ENCODE peak calls at places on chromosomes 1 and 21, in eight cellular contexts. C is neural progenitor cell, I is NT2/D1, E is GM23338, K is suprapubic skin, H is left ventricle myocardium inferior, D is IMR-90, P is psoas muscle. F is an unnamed sample.

GRCh38 chr1:172895050-172895460 is 155.7 kb downstream of the TNFSF18 start:
- DNase-seq in C (no peak), I (no peak), E (peak; percentile 14), K (no peak), H (no peak), D (peak; percentile 64), P (no peak), F (peak; percentile 18)

GRCh38 chr1:8121261-8122159 is 95.4 kb upstream of the ERRFI1 start:
- DNase-seq in C (no peak), I (no peak), E (no peak), K (peak; percentile 77), H (no peak), D (peak; percentile 94), P (no peak), F (no peak)

GRCh38 chr21:29939859-29940245 is at the start of gene GRIK1:
- DNase-seq in C (peak; percentile 60), I (no peak), E (peak; percentile 61), K (no peak), H (no peak), D (no peak), P (no peak), F (no peak)

GRCh38 chr1:232621050-232621449 is 8.9 kb downstream of the SIPA1L2 start:
- DNase-seq in C (no peak), I (no peak), E (no peak), K (no peak), H (no peak), D (no peak), P (no peak), F (no peak)

GRCh38 chr21:35394634-35395369 is 345.7 kb upstream of the RUNX1 start:
- DNase-seq in C (no peak), I (no peak), E (no peak), K (no peak), H (no peak), D (no peak), P (no peak), F (no peak)

GRCh38 chr1:47498551-47498950 is 60.7 kb downstream of the FOXD2 start:
- DNase-seq in C (no peak), I (no peak), E (no peak), K (no peak), H (no peak), D (no peak), P (no peak), F (no peak)

GRCh38 chr1:109977657-109978378 is 6.7 kb upstream of the AHCYL1 start:
- DNase-seq in C (no peak), I (no peak), E (no peak), K (peak; percentile 85), H (peak; percentile 75), D (no peak), P (peak; percentile 84), F (no peak)

GRCh38 chr21:43603230-43603626 is 56.1 kb downstream of the HSF2BP start:
- DNase-seq in C (no peak), I (no peak), E (no peak), K (no peak), H (no peak), D (no peak), P (no peak), F (no peak)

GRCh38 chr1:119286587-119287181 is 81.9 kb upstream of the HAO2 start:
- DNase-seq in C (peak; percentile 75), I (peak; percentile 69), E (peak; percentile 90), K (no peak), H (no peak), D (peak; percentile 4), P (no peak), F (peak; percentile 17)

GRCh38 chr1:157961805-157962762 is 31.4 kb upstream of the KIRREL1 start:
- DNase-seq in C (no peak), I (no peak), E (peak; percentile 15), K (no peak), H (no peak), D (peak; percentile 69), P (no peak), F (no peak)

GRCh38 chr1:224554620-224555259 is 61.4 kb upstream of the CNIH3 start:
- DNase-seq in C (no peak), I (no peak), E (no peak), K (no peak), H (no peak), D (no peak), P (no peak), F (no peak)

GRCh38 chr1:116033322-116033721 is 57.0 kb downstream of the SLC22A15 start:
- DNase-seq in C (peak; percentile 91), I (peak; percentile 27), E (no peak), K (no peak), H (no peak), D (no peak), P (no peak), F (no peak)

GRCh38 chr1:181391297-181391905 is 91.9 kb upstream of the CACNA1E start:
- DNase-seq in C (peak; percentile 29), I (no peak), E (peak; percentile 61), K (no peak), H (no peak), D (no peak), P (no peak), F (no peak)

GRCh38 chr1:67785847-67786753 is 47.2 kb downstream of the GNG12 start:
- DNase-seq in C (no peak), I (no peak), E (no peak), K (no peak), H (no peak), D (peak; percentile 27), P (no peak), F (no peak)

GRCh38 chr21:35909456-35910178 is 150.7 kb downstream of the SETD4 start:
- DNase-seq in C (no peak), I (no peak), E (peak; percentile 13), K (no peak), H (no peak), D (peak; percentile 21), P (no peak), F (no peak)

GRCh38 chr1:240765732-240766363 is 153.9 kb upstream of the GREM2 start:
- DNase-seq in C (peak; percentile 14), I (peak; percentile 27), E (peak; percentile 41), K (no peak), H (no peak), D (peak; percentile 81), P (no peak), F (no peak)

GRCh38 chr1:43766086-43766784 is 58.9 kb downstream of the ST3GAL3 start:
- DNase-seq in C (peak; percentile 85), I (peak; percentile 93), E (peak; percentile 85), K (no peak), H (no peak), D (no peak), P (no peak), F (no peak)

GRCh38 chr1:20087668-20088067 is 17.7 kb downstream of the PLA2G5 start:
- DNase-seq in C (no peak), I (no peak), E (peak; percentile 51), K (no peak), H (no peak), D (no peak), P (no peak), F (no peak)

GRCh38 chr1:223711173-223711572 is 1.2 kb upstream of the CAPN2 start:
- DNase-seq in C (no peak), I (no peak), E (no peak), K (no peak), H (no peak), D (peak; percentile 60), P (no peak), F (no peak)

GRCh38 chr1:1338278-1338677 is 7.2 kb downstream of the TAS1R3 start:
- DNase-seq in C (no peak), I (no peak), E (no peak), K (no peak), H (no peak), D (no peak), P (no peak), F (no peak)
- H3K36me3 ChIP-seq in C (no peaks in the 10 kb centered on the region), I (peaks cover 57% of the 10 kb centered on the region), E (no peaks in the 10 kb centered on the region), K (peaks cover 64% of the 10 kb centered on the region), H (peaks cover 61% of the 10 kb centered on the region), D (peaks cover 48% of the 10 kb centered on the region), P (peaks cover 6% of the 10 kb centered on the region), F (peaks cover 29% of the 10 kb centered on the region)

GRCh38 chr1:235297579-235297978 is 30.4 kb downstream of the ARID4B start:
- DNase-seq in C (no peak), I (no peak), E (no peak), K (no peak), H (no peak), D (peak; percentile 36), P (no peak), F (peak; percentile 68)
- H3K4me1 ChIP-seq in C (peaks cover 4% of the 10 kb centered on the region), I (no peaks in the 10 kb centered on the region), E (peaks cover 15% of the 10 kb centered on the region), K (peaks cover 26% of the 10 kb centered on the region), H (peaks cover 43% of the 10 kb centered on the region), D (peaks cover 4% of the 10 kb centered on the region), P (peaks cover 32% of the 10 kb centered on the region), F (peaks cover 36% of the 10 kb centered on the region)

GRCh38 chr1:2233468-2233867 is 5.3 kb downstream of the SKI start:
- DNase-seq in C (no peak), I (no peak), E (peak; percentile 24), K (no peak), H (no peak), D (no peak), P (no peak), F (no peak)
- H3K36me3 ChIP-seq in C (no peaks in the 10 kb centered on the region), I (peaks cover 62% of the 10 kb centered on the region), E (no peaks in the 10 kb centered on the region), K (no peaks in the 10 kb centered on the region), H (no peaks in the 10 kb centered on the region), D (peaks cover 6% of the 10 kb centered on the region), P (no peaks in the 10 kb centered on the region), F (no peaks in the 10 kb centered on the region)

GRCh38 chr1:9630331-9631081 is 21.0 kb upstream of the PIK3CD start:
- DNase-seq in C (no peak), I (no peak), E (no peak), K (no peak), H (no peak), D (no peak), P (no peak), F (peak; percentile 47)

GRCh38 chr1:9628541-9629444 is 22.7 kb upstream of the PIK3CD start:
- DNase-seq in C (no peak), I (no peak), E (no peak), K (no peak), H (no peak), D (no peak), P (no peak), F (peak; percentile 70)

GRCh38 chr1:9626201-9626608 is 25.3 kb upstream of the PIK3CD start:
- DNase-seq in C (no peak), I (no peak), E (no peak), K (no peak), H (no peak), D (no peak), P (no peak), F (no peak)

GRCh38 chr1:9631613-9632012 is 19.9 kb upstream of the PIK3CD start:
- DNase-seq in C (no peak), I (no peak), E (no peak), K (no peak), H (no peak), D (no peak), P (no peak), F (no peak)

DNA sequence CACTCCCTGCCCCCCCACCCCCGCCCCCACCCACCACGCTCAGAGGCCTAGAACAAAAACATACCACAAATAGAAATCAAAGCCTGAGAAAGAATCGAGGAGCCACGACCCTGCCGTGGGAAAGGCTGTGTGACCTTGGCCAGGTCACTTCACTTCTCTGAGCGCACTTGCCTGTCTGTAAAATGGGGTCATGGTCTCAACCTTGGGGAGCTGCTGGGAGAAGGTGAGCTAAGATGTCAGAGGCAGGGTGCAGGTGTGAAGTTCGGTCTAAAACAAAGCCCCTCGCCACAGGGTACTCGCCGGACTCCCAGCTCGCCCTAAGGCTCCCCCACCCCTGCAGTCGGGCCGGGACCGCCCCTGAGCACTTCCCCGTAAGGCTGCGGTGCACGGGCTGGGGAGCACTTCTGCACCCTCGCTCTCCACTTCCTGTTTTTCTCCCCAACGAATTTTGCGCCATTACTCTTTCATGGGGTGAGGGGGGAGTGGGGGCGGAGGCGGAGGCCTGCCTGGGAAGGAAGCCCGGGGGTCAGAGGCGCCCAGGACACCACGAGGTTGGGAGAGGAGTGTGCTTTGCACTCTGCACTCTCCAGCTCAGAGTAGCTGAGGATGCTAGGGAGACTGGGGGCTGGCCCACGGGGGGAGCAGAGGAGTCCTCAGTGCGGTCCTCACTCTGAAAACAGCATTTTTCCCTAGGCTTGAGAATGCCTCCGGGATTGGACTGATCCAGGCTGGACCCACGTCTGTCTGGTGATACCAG is 21.9 kb upstream of the PIK3CD start:
- DNase-seq in C (no peak), I (no peak), E (no peak), K (no peak), H (peak; percentile 59), D (no peak), P (peak; percentile 73), F (peak; percentile 78)
- H3K4me1 ChIP-seq in C (no peaks in the 10 kb centered on the region), I (no peaks in the 10 kb centered on the region), E (no peaks in the 10 kb centered on the region), K (peaks cover 5% of the 10 kb centered on the region), H (peaks cover 11% of the 10 kb centered on the region), D (no peaks in the 10 kb centered on the region), P (no peaks in the 10 kb centered on the region), F (peaks cover 35% of the 10 kb centered on the region)